ENCODE peak calls at places on chromosomes 11 and 22, in ten cellular contexts. One of them, this sample, is unnamed.

GRCh38 chr11:88644724-88645123 is 307.2 kb upstream of the CTSC start:
- DNase-seq in heart left ventricle: no peak
- DNase-seq in ovary: no peak
- DNase-seq in body of pancreas: no peak
- DNase-seq in IMR-90: no peak
- DNase-seq in Peyer's patch: no peak
- DNase-seq in transverse colon: no peak
- DNase-seq in HCT116: no peak
- DNase-seq in thyroid gland: no peak
- DNase-seq in stomach: no peak
- DNase-seq in this sample: no peak

GRCh38 chr11:62604460-62605130 is 2.9 kb upstream of the MTA2 start:
- DNase-seq in heart left ventricle: no peak
- DNase-seq in ovary: no peak
- DNase-seq in body of pancreas: no peak
- DNase-seq in IMR-90: no peak
- DNase-seq in Peyer's patch: no peak
- DNase-seq in transverse colon: no peak
- DNase-seq in HCT116: no peak
- DNase-seq in thyroid gland: no peak
- DNase-seq in stomach: no peak
- DNase-seq in this sample: no peak

GRCh38 chr11:116885951-116886629 is 48.7 kb upstream of the APOA1 start:
- DNase-seq in heart left ventricle: no peak
- DNase-seq in ovary: no peak
- DNase-seq in body of pancreas: peak
- DNase-seq in IMR-90: peak
- DNase-seq in Peyer's patch: no peak
- DNase-seq in transverse colon: no peak
- DNase-seq in HCT116: no peak
- DNase-seq in thyroid gland: peak
- DNase-seq in stomach: no peak
- DNase-seq in this sample: no peak

GRCh38 chr11:17967661-17968060 is 45.2 kb downstream of the SERGEF start:
- DNase-seq in heart left ventricle: no peak
- DNase-seq in ovary: no peak
- DNase-seq in body of pancreas: no peak
- DNase-seq in IMR-90: no peak
- DNase-seq in Peyer's patch: no peak
- DNase-seq in transverse colon: no peak
- DNase-seq in HCT116: no peak
- DNase-seq in thyroid gland: no peak
- DNase-seq in stomach: no peak
- DNase-seq in this sample: no peak

GRCh38 chr11:126061707-126062678 is 673 bp downstream of the CDON start:
- DNase-seq in heart left ventricle: peak
- DNase-seq in ovary: peak
- DNase-seq in body of pancreas: peak
- DNase-seq in IMR-90: peak
- DNase-seq in Peyer's patch: no peak
- DNase-seq in transverse colon: peak
- DNase-seq in HCT116: peak
- DNase-seq in thyroid gland: peak
- DNase-seq in stomach: no peak
- DNase-seq in this sample: no peak

GRCh38 chr22:44881624-44882023 is 128.2 kb downstream of the PHF21B start:
- DNase-seq in heart left ventricle: no peak
- DNase-seq in ovary: no peak
- DNase-seq in body of pancreas: no peak
- DNase-seq in IMR-90: no peak
- DNase-seq in Peyer's patch: no peak
- DNase-seq in transverse colon: no peak
- DNase-seq in HCT116: no peak
- DNase-seq in thyroid gland: no peak
- DNase-seq in stomach: no peak
- DNase-seq in this sample: no peak

GRCh38 chr11:76270387-76270786 is 64.1 kb upstream of the WNT11 start:
- DNase-seq in heart left ventricle: no peak
- DNase-seq in ovary: no peak
- DNase-seq in body of pancreas: no peak
- DNase-seq in IMR-90: no peak
- DNase-seq in Peyer's patch: no peak
- DNase-seq in transverse colon: no peak
- DNase-seq in HCT116: no peak
- DNase-seq in thyroid gland: no peak
- DNase-seq in stomach: no peak
- DNase-seq in this sample: no peak

GRCh38 chr11:59756496-59756840 is 1.3 kb downstream of the STX3 start:
- DNase-seq in heart left ventricle: no peak
- DNase-seq in ovary: no peak
- DNase-seq in body of pancreas: no peak
- DNase-seq in IMR-90: no peak
- DNase-seq in Peyer's patch: no peak
- DNase-seq in transverse colon: no peak
- DNase-seq in HCT116: no peak
- DNase-seq in thyroid gland: no peak
- DNase-seq in stomach: no peak
- DNase-seq in this sample: no peak

GRCh38 chr11:75826463-75827220 is 11.6 kb downstream of the UVRAG start:
- DNase-seq in heart left ventricle: no peak
- DNase-seq in ovary: no peak
- DNase-seq in body of pancreas: no peak
- DNase-seq in IMR-90: peak
- DNase-seq in Peyer's patch: no peak
- DNase-seq in transverse colon: no peak
- DNase-seq in HCT116: no peak
- DNase-seq in thyroid gland: no peak
- DNase-seq in stomach: no peak
- DNase-seq in this sample: no peak

GRCh38 chr11:57460017-57460755 is at the start of gene RTN4RL2:
- DNase-seq in heart left ventricle: peak
- DNase-seq in ovary: no peak
- DNase-seq in body of pancreas: peak
- DNase-seq in IMR-90: peak
- DNase-seq in Peyer's patch: no peak
- DNase-seq in transverse colon: no peak
- DNase-seq in HCT116: peak
- DNase-seq in thyroid gland: peak
- DNase-seq in stomach: no peak
- DNase-seq in this sample: no peak

GRCh38 chr11:78192223-78192719 is 3.6 kb downstream of the USP35 start:
- DNase-seq in heart left ventricle: no peak
- DNase-seq in ovary: no peak
- DNase-seq in body of pancreas: peak
- DNase-seq in IMR-90: no peak
- DNase-seq in Peyer's patch: no peak
- DNase-seq in transverse colon: no peak
- DNase-seq in HCT116: no peak
- DNase-seq in thyroid gland: peak
- DNase-seq in stomach: no peak
- DNase-seq in this sample: no peak

GRCh38 chr11:78194490-78194889 is 5.8 kb downstream of the USP35 start:
- DNase-seq in heart left ventricle: no peak
- DNase-seq in ovary: no peak
- DNase-seq in body of pancreas: no peak
- DNase-seq in IMR-90: no peak
- DNase-seq in Peyer's patch: no peak
- DNase-seq in transverse colon: no peak
- DNase-seq in HCT116: no peak
- DNase-seq in thyroid gland: no peak
- DNase-seq in stomach: no peak
- DNase-seq in this sample: no peak

GRCh38 chr11:78190871-78191538 is 2.3 kb downstream of the USP35 start:
- DNase-seq in heart left ventricle: no peak
- DNase-seq in ovary: peak
- DNase-seq in body of pancreas: no peak
- DNase-seq in IMR-90: no peak
- DNase-seq in Peyer's patch: no peak
- DNase-seq in transverse colon: no peak
- DNase-seq in HCT116: no peak
- DNase-seq in thyroid gland: no peak
- DNase-seq in stomach: no peak
- DNase-seq in this sample: no peak

GRCh38 chr11:78193806-78194205 is 5.1 kb downstream of the USP35 start:
- DNase-seq in heart left ventricle: no peak
- DNase-seq in ovary: no peak
- DNase-seq in body of pancreas: no peak
- DNase-seq in IMR-90: no peak
- DNase-seq in Peyer's patch: no peak
- DNase-seq in transverse colon: no peak
- DNase-seq in HCT116: no peak
- DNase-seq in thyroid gland: no peak
- DNase-seq in stomach: no peak
- DNase-seq in this sample: no peak

GRCh38 chr11:78192911-78193341 is 4.2 kb downstream of the USP35 start:
- DNase-seq in heart left ventricle: no peak
- DNase-seq in ovary: no peak
- DNase-seq in body of pancreas: no peak
- DNase-seq in IMR-90: no peak
- DNase-seq in Peyer's patch: no peak
- DNase-seq in transverse colon: no peak
- DNase-seq in HCT116: no peak
- DNase-seq in thyroid gland: no peak
- DNase-seq in stomach: no peak
- DNase-seq in this sample: no peak
- H3K27ac ChIP-seq in heart left ventricle: no peak
- H3K27ac ChIP-seq in ovary: no peak
- H3K27ac ChIP-seq in body of pancreas: peak
- H3K27ac ChIP-seq in IMR-90: no peak
- H3K27ac ChIP-seq in Peyer's patch: no peak
- H3K27ac ChIP-seq in transverse colon: no peak
- H3K27ac ChIP-seq in HCT116: no peak
- H3K27ac ChIP-seq in thyroid gland: no peak
- H3K27ac ChIP-seq in stomach: no peak
- H3K27ac ChIP-seq in this sample: no peak

GRCh38 chr11:114095899-114096298 is 36.4 kb downstream of the ZBTB16 start:
- DNase-seq in heart left ventricle: no peak
- DNase-seq in ovary: no peak
- DNase-seq in body of pancreas: no peak
- DNase-seq in IMR-90: no peak
- DNase-seq in Peyer's patch: no peak
- DNase-seq in transverse colon: no peak
- DNase-seq in HCT116: no peak
- DNase-seq in thyroid gland: no peak
- DNase-seq in stomach: no peak
- DNase-seq in this sample: no peak

GRCh38 chr11:114094516-114094915 is 35.0 kb downstream of the ZBTB16 start:
- DNase-seq in heart left ventricle: no peak
- DNase-seq in ovary: no peak
- DNase-seq in body of pancreas: no peak
- DNase-seq in IMR-90: no peak
- DNase-seq in Peyer's patch: no peak
- DNase-seq in transverse colon: no peak
- DNase-seq in HCT116: no peak
- DNase-seq in thyroid gland: no peak
- DNase-seq in stomach: no peak
- DNase-seq in this sample: no peak

GRCh38 chr11:114102993-114103896 is 43.7 kb downstream of the ZBTB16 start:
- DNase-seq in heart left ventricle: no peak
- DNase-seq in ovary: no peak
- DNase-seq in body of pancreas: no peak
- DNase-seq in IMR-90: no peak
- DNase-seq in Peyer's patch: no peak
- DNase-seq in transverse colon: no peak
- DNase-seq in HCT116: no peak
- DNase-seq in thyroid gland: no peak
- DNase-seq in stomach: no peak
- DNase-seq in this sample: no peak

GRCh38 chr11:114098927-114099326 is 39.4 kb downstream of the ZBTB16 start:
- DNase-seq in heart left ventricle: no peak
- DNase-seq in ovary: no peak
- DNase-seq in body of pancreas: peak
- DNase-seq in IMR-90: no peak
- DNase-seq in Peyer's patch: no peak
- DNase-seq in transverse colon: no peak
- DNase-seq in HCT116: no peak
- DNase-seq in thyroid gland: no peak
- DNase-seq in stomach: no peak
- DNase-seq in this sample: no peak

DNA sequence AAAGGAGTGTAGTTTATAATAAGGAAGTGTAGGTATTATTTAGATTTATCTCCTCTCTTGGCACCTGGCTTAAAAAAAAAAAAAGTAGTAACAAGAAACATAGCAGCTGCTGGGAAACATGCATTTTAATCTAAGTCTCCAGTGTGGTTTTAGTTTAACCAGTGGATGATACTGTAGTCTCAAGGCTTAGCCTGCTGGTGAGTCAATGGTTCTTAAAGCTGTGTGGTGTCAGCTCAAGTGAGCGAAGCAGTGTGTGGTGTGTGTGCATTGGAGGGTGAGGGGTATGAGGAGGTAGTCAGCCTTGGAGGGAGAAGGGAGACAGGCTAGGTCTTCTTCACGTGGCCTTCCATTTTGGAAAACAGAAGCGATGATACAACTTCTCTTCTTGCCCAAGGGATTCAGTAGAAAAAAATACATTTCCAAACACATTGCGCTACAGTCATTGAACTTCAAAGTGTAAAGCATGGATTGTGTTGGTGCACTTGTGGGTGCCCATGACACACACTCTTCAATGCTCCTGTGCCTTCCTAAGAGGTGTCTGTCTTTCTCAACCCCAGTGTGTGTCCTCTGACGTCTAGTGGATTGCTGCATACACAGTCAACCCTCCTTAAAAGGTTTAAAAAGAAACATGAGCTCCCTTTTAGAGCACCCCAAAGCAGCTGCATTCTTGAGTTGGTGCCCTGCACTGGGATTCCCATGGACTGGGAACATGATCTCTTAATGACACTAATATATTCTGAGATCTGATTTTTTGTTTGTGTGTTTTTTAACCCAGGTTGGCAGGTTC is 40.1 kb downstream of the ZBTB16 start:
- DNase-seq in heart left ventricle: no peak
- DNase-seq in ovary: no peak
- DNase-seq in body of pancreas: peak
- DNase-seq in IMR-90: no peak
- DNase-seq in Peyer's patch: no peak
- DNase-seq in transverse colon: no peak
- DNase-seq in HCT116: no peak
- DNase-seq in thyroid gland: peak
- DNase-seq in stomach: no peak
- DNase-seq in this sample: no peak
- TF ChIP-seq POLR2A in heart left ventricle: no peak
- TF ChIP-seq POLR2A in ovary: no peak
- TF ChIP-seq POLR2A in body of pancreas: peak
- TF ChIP-seq POLR2A in IMR-90: no peak
- TF ChIP-seq POLR2A in Peyer's patch: no peak
- TF ChIP-seq POLR2A in transverse colon: no peak
- TF ChIP-seq POLR2A in HCT116: no peak
- TF ChIP-seq POLR2A in thyroid gland: no peak
- TF ChIP-seq POLR2A in stomach: no peak
- TF ChIP-seq POLR2A in this sample: no peak

GRCh38 chr11:60951909-60952741 is at the start of gene SLC15A3:
- DNase-seq in heart left ventricle: peak
- DNase-seq in ovary: peak
- DNase-seq in body of pancreas: no peak
- DNase-seq in IMR-90: peak
- DNase-seq in Peyer's patch: peak
- DNase-seq in transverse colon: peak
- DNase-seq in HCT116: no peak
- DNase-seq in thyroid gland: peak
- DNase-seq in stomach: peak
- DNase-seq in this sample: peak
- H3K27ac ChIP-seq in heart left ventricle: peak
- H3K27ac ChIP-seq in ovary: peak
- H3K27ac ChIP-seq in body of pancreas: peak
- H3K27ac ChIP-seq in IMR-90: peak
- H3K27ac ChIP-seq in Peyer's patch: peak
- H3K27ac ChIP-seq in transverse colon: peak
- H3K27ac ChIP-seq in HCT116: no peak
- H3K27ac ChIP-seq in thyroid gland: peak
- H3K27ac ChIP-seq in stomach: peak
- H3K27ac ChIP-seq in this sample: peak

GRCh38 chr22:42520663-42521546 is 1.3 kb upstream of the RRP7A start:
- DNase-seq in heart left ventricle: no peak
- DNase-seq in ovary: no peak
- DNase-seq in body of pancreas: no peak
- DNase-seq in IMR-90: no peak
- DNase-seq in Peyer's patch: no peak
- DNase-seq in transverse colon: no peak
- DNase-seq in HCT116: no peak
- DNase-seq in thyroid gland: no peak
- DNase-seq in stomach: peak
- DNase-seq in this sample: no peak
- TF ChIP-seq POLR2A in heart left ventricle: no peak
- TF ChIP-seq POLR2A in ovary: no peak
- TF ChIP-seq POLR2A in body of pancreas: no peak
- TF ChIP-seq POLR2A in IMR-90: no peak
- TF ChIP-seq POLR2A in Peyer's patch: no peak
- TF ChIP-seq POLR2A in transverse colon: no peak
- TF ChIP-seq POLR2A in HCT116: no peak
- TF ChIP-seq POLR2A in thyroid gland: no peak
- TF ChIP-seq POLR2A in stomach: no peak
- TF ChIP-seq POLR2A in this sample: no peak